ENCODE peak calls at places on chromosomes 3 and 15, in four cellular contexts. S, A, P and Q are unnamed samples.

GRCh38 chr3:100076544-100077529 is 37.5 kb downstream of the FILIP1L start:
- DNase-seq in S (no peak), A (no peak), P (no peak), Q (no peak)

GRCh38 chr3:193372783-193373182 is 5.8 kb downstream of the ATP13A5 start:
- DNase-seq in S (no peak), A (no peak), P (no peak), Q (no peak)

GRCh38 chr3:9030034-9030433 is 66.8 kb upstream of the RAD18 start:
- DNase-seq in S (no peak), A (no peak), P (no peak), Q (no peak)

GRCh38 chr15:96360581-96361308 is 30.2 kb downstream of the NR2F2 start:
- DNase-seq in S (no peak), A (no peak), P (no peak), Q (peak)

GRCh38 chr3:11610044-11610671 is 33.6 kb downstream of the VGLL4 start:
- DNase-seq in S (peak), A (peak), P (no peak), Q (no peak)

GRCh38 chr3:105466072-105466471 is 99.4 kb downstream of the ALCAM start:
- DNase-seq in S (no peak), A (no peak), P (no peak), Q (no peak)

GRCh38 chr3:108780235-108780634 is 23.0 kb upstream of the RETNLB start:
- DNase-seq in S (no peak), A (no peak), P (no peak), Q (no peak)

GRCh38 chr3:48408823-48409281 is 21.0 kb downstream of the PLXNB1 start:
- DNase-seq in S (no peak), A (no peak), P (no peak), Q (no peak)

GRCh38 chr15:88949734-88950400 is 36.7 kb upstream of the MFGE8 start:
- DNase-seq in S (no peak), A (no peak), P (no peak), Q (no peak)

GRCh38 chr15:94231728-94232086 is 346 bp downstream of the MCTP2 start:
- DNase-seq in S (peak), A (no peak), P (no peak), Q (peak)